ENCODE peak calls at places on chromosomes 13 and 19, in nine cellular contexts. One of them, this sample, is unnamed.

GRCh38 chr13:40670307-40670706 is 3.9 kb upstream of the FOXO1 start:
- DNase-seq in neuronal stem cell: no peak
- DNase-seq in stimulated activated CD4-positive, alpha-beta T cell treated with anti-CD3 and anti-CD28 coated beads, Interleukin-1b, Interleukin-23, amount 100 ng/mL, for 48 hours: no peak
- DNase-seq in glutamatergic neuron: no peak
- DNase-seq in naive thymus-derived CD8-positive, alpha-beta T cell: no peak
- DNase-seq in body of pancreas: no peak
- DNase-seq in posterior cingulate gyrus: no peak
- DNase-seq in EL: no peak
- DNase-seq in midbrain: no peak
- DNase-seq in this sample: no peak

GRCh38 chr13:106700007-106700950 is 132.3 kb upstream of the ARGLU1 start:
- DNase-seq in midbrain: no peak
- DNase-seq in body of pancreas: no peak
- DNase-seq in naive thymus-derived CD8-positive, alpha-beta T cell: no peak
- DNase-seq in neuronal stem cell: no peak
- DNase-seq in EL: peak
- DNase-seq in glutamatergic neuron: no peak
- DNase-seq in stimulated activated CD4-positive, alpha-beta T cell treated with anti-CD3 and anti-CD28 coated beads, Interleukin-1b, Interleukin-23, amount 100 ng/mL, for 48 hours: no peak
- DNase-seq in posterior cingulate gyrus: no peak
- DNase-seq in this sample: no peak

GRCh38 chr13:32830632-32831031 is 185.6 kb upstream of the KL start:
- DNase-seq in body of pancreas: no peak
- DNase-seq in neuronal stem cell: no peak
- DNase-seq in stimulated activated CD4-positive, alpha-beta T cell treated with anti-CD3 and anti-CD28 coated beads, Interleukin-1b, Interleukin-23, amount 100 ng/mL, for 48 hours: no peak
- DNase-seq in naive thymus-derived CD8-positive, alpha-beta T cell: no peak
- DNase-seq in glutamatergic neuron: no peak
- DNase-seq in midbrain: no peak
- DNase-seq in EL: no peak
- DNase-seq in posterior cingulate gyrus: no peak
- DNase-seq in this sample: no peak

GRCh38 chr19:6476155-6476895 is 5.3 kb downstream of the DENND1C start:
- DNase-seq in glutamatergic neuron: peak
- DNase-seq in body of pancreas: peak
- DNase-seq in stimulated activated CD4-positive, alpha-beta T cell treated with anti-CD3 and anti-CD28 coated beads, Interleukin-1b, Interleukin-23, amount 100 ng/mL, for 48 hours: peak
- DNase-seq in neuronal stem cell: peak
- DNase-seq in midbrain: peak
- DNase-seq in naive thymus-derived CD8-positive, alpha-beta T cell: peak
- DNase-seq in posterior cingulate gyrus: peak
- DNase-seq in EL: peak
- DNase-seq in this sample: no peak

GRCh38 chr13:56314755-56315154 is 826.0 kb upstream of the PRR20A start:
- DNase-seq in stimulated activated CD4-positive, alpha-beta T cell treated with anti-CD3 and anti-CD28 coated beads, Interleukin-1b, Interleukin-23, amount 100 ng/mL, for 48 hours: no peak
- DNase-seq in glutamatergic neuron: no peak
- DNase-seq in body of pancreas: no peak
- DNase-seq in neuronal stem cell: no peak
- DNase-seq in midbrain: no peak
- DNase-seq in posterior cingulate gyrus: no peak
- DNase-seq in naive thymus-derived CD8-positive, alpha-beta T cell: no peak
- DNase-seq in EL: no peak
- DNase-seq in this sample: no peak

GRCh38 chr13:45242070-45242469 is 41.2 kb upstream of the KCTD4 start:
- DNase-seq in stimulated activated CD4-positive, alpha-beta T cell treated with anti-CD3 and anti-CD28 coated beads, Interleukin-1b, Interleukin-23, amount 100 ng/mL, for 48 hours: no peak
- DNase-seq in posterior cingulate gyrus: no peak
- DNase-seq in neuronal stem cell: no peak
- DNase-seq in glutamatergic neuron: no peak
- DNase-seq in body of pancreas: peak
- DNase-seq in midbrain: no peak
- DNase-seq in EL: peak
- DNase-seq in naive thymus-derived CD8-positive, alpha-beta T cell: no peak
- DNase-seq in this sample: no peak

GRCh38 chr13:72570019-72570418 is 157.4 kb downstream of the MZT1 start:
- DNase-seq in glutamatergic neuron: no peak
- DNase-seq in neuronal stem cell: no peak
- DNase-seq in EL: no peak
- DNase-seq in posterior cingulate gyrus: no peak
- DNase-seq in midbrain: no peak
- DNase-seq in body of pancreas: no peak
- DNase-seq in naive thymus-derived CD8-positive, alpha-beta T cell: no peak
- DNase-seq in stimulated activated CD4-positive, alpha-beta T cell treated with anti-CD3 and anti-CD28 coated beads, Interleukin-1b, Interleukin-23, amount 100 ng/mL, for 48 hours: no peak
- DNase-seq in this sample: no peak

GRCh38 chr19:55160128-55160985 is 2.8 kb upstream of the TNNI3 start:
- DNase-seq in midbrain: peak
- DNase-seq in neuronal stem cell: peak
- DNase-seq in stimulated activated CD4-positive, alpha-beta T cell treated with anti-CD3 and anti-CD28 coated beads, Interleukin-1b, Interleukin-23, amount 100 ng/mL, for 48 hours: peak
- DNase-seq in EL: peak
- DNase-seq in naive thymus-derived CD8-positive, alpha-beta T cell: peak
- DNase-seq in body of pancreas: peak
- DNase-seq in glutamatergic neuron: peak
- DNase-seq in posterior cingulate gyrus: peak
- DNase-seq in this sample: no peak

GRCh38 chr19:58538257-58539168 is 5.4 kb upstream of the TRIM28 start:
- DNase-seq in stimulated activated CD4-positive, alpha-beta T cell treated with anti-CD3 and anti-CD28 coated beads, Interleukin-1b, Interleukin-23, amount 100 ng/mL, for 48 hours: peak
- DNase-seq in midbrain: no peak
- DNase-seq in neuronal stem cell: peak
- DNase-seq in glutamatergic neuron: peak
- DNase-seq in naive thymus-derived CD8-positive, alpha-beta T cell: peak
- DNase-seq in posterior cingulate gyrus: no peak
- DNase-seq in body of pancreas: peak
- DNase-seq in EL: no peak
- DNase-seq in this sample: no peak

GRCh38 chr19:15288146-15288963 is 44.0 kb downstream of the BRD4 start:
- DNase-seq in posterior cingulate gyrus: peak
- DNase-seq in body of pancreas: peak
- DNase-seq in naive thymus-derived CD8-positive, alpha-beta T cell: no peak
- DNase-seq in EL: peak
- DNase-seq in glutamatergic neuron: peak
- DNase-seq in stimulated activated CD4-positive, alpha-beta T cell treated with anti-CD3 and anti-CD28 coated beads, Interleukin-1b, Interleukin-23, amount 100 ng/mL, for 48 hours: no peak
- DNase-seq in neuronal stem cell: no peak
- DNase-seq in midbrain: peak
- DNase-seq in this sample: no peak

GRCh38 chr13:113849981-113850721 is 13.7 kb downstream of the GAS6 start:
- DNase-seq in stimulated activated CD4-positive, alpha-beta T cell treated with anti-CD3 and anti-CD28 coated beads, Interleukin-1b, Interleukin-23, amount 100 ng/mL, for 48 hours: no peak
- DNase-seq in neuronal stem cell: no peak
- DNase-seq in posterior cingulate gyrus: no peak
- DNase-seq in EL: no peak
- DNase-seq in midbrain: no peak
- DNase-seq in body of pancreas: no peak
- DNase-seq in naive thymus-derived CD8-positive, alpha-beta T cell: no peak
- DNase-seq in glutamatergic neuron: no peak
- DNase-seq in this sample: no peak

GRCh38 chr13:112723771-112724170 is 33.9 kb downstream of the ATP11A start:
- DNase-seq in body of pancreas: no peak
- DNase-seq in naive thymus-derived CD8-positive, alpha-beta T cell: no peak
- DNase-seq in neuronal stem cell: no peak
- DNase-seq in glutamatergic neuron: no peak
- DNase-seq in EL: no peak
- DNase-seq in midbrain: no peak
- DNase-seq in stimulated activated CD4-positive, alpha-beta T cell treated with anti-CD3 and anti-CD28 coated beads, Interleukin-1b, Interleukin-23, amount 100 ng/mL, for 48 hours: no peak
- DNase-seq in posterior cingulate gyrus: no peak
- DNase-seq in this sample: no peak

GRCh38 chr19:48218964-48219363 is 36.7 kb downstream of the CARD8 start:
- DNase-seq in naive thymus-derived CD8-positive, alpha-beta T cell: no peak
- DNase-seq in EL: peak
- DNase-seq in midbrain: no peak
- DNase-seq in body of pancreas: no peak
- DNase-seq in stimulated activated CD4-positive, alpha-beta T cell treated with anti-CD3 and anti-CD28 coated beads, Interleukin-1b, Interleukin-23, amount 100 ng/mL, for 48 hours: no peak
- DNase-seq in glutamatergic neuron: no peak
- DNase-seq in posterior cingulate gyrus: no peak
- DNase-seq in neuronal stem cell: no peak
- DNase-seq in this sample: no peak

GRCh38 chr13:42709276-42709675 is 72.1 kb upstream of the FAM216B start:
- DNase-seq in glutamatergic neuron: no peak
- DNase-seq in posterior cingulate gyrus: no peak
- DNase-seq in EL: no peak
- DNase-seq in body of pancreas: no peak
- DNase-seq in midbrain: no peak
- DNase-seq in stimulated activated CD4-positive, alpha-beta T cell treated with anti-CD3 and anti-CD28 coated beads, Interleukin-1b, Interleukin-23, amount 100 ng/mL, for 48 hours: no peak
- DNase-seq in naive thymus-derived CD8-positive, alpha-beta T cell: no peak
- DNase-seq in neuronal stem cell: no peak
- DNase-seq in this sample: no peak

GRCh38 chr19:17873661-17874422 is 2.1 kb downstream of the SLC5A5 start:
- DNase-seq in body of pancreas: no peak
- DNase-seq in neuronal stem cell: peak
- DNase-seq in naive thymus-derived CD8-positive, alpha-beta T cell: peak
- DNase-seq in posterior cingulate gyrus: no peak
- DNase-seq in glutamatergic neuron: peak
- DNase-seq in stimulated activated CD4-positive, alpha-beta T cell treated with anti-CD3 and anti-CD28 coated beads, Interleukin-1b, Interleukin-23, amount 100 ng/mL, for 48 hours: peak
- DNase-seq in midbrain: no peak
- DNase-seq in EL: no peak
- DNase-seq in this sample: no peak

This sample was measured in esophagus squamous epithelium.